ENCODE peak calls at places on chromosomes 16 and 17, in six cellular contexts. E, X, A, S, P and R are unnamed samples.

GRCh38 chr17:64178011-64178825 is 48.3 kb upstream of the ERN1 start:
- DNase-seq in X (no peak), E (peak), A (no peak), P (no peak), S (no peak), R (peak)

GRCh38 chr16:259814-260253 is 15.9 kb downstream of the RGS11 start:
- DNase-seq in P (no peak), E (no peak), A (no peak), X (no peak), S (no peak), R (no peak)

GRCh38 chr17:59332890-59333377 is 1.5 kb downstream of the YPEL2 start:
- DNase-seq in A (no peak), E (no peak), P (peak), S (no peak), X (no peak), R (peak)

GRCh38 chr17:42521036-42521435 is 15.0 kb upstream of the NAGLU start:
- DNase-seq in A (no peak), P (no peak), X (no peak), S (no peak), E (no peak), R (no peak)

GRCh38 chr17:57679906-57680695 is 65.0 kb downstream of the CCDC182 start:
- DNase-seq in A (no peak), E (no peak), P (no peak), S (no peak), X (no peak), R (no peak)

GRCh38 chr17:2363318-2363717 is 26.0 kb downstream of the SGSM2 start:
- DNase-seq in X (no peak), S (no peak), E (no peak), A (no peak), P (no peak), R (no peak)

GRCh38 chr16:87333581-87334331 is 16.6 kb upstream of the C16orf95 start:
- DNase-seq in P (no peak), X (no peak), A (no peak), E (peak), S (no peak), R (no peak)

GRCh38 chr17:77840576-77841160 is 117.8 kb upstream of the TNRC6C start:
- DNase-seq in S (no peak), P (no peak), A (no peak), X (no peak), E (no peak), R (no peak)

GRCh38 chr16:27441998-27442397 is 40.0 kb downstream of the IL21R start:
- DNase-seq in A (no peak), S (no peak), E (no peak), P (no peak), X (no peak), R (no peak)

GRCh38 chr17:38871247-38871991 is 1.6 kb downstream of the LASP1 start:
- DNase-seq in S (no peak), E (peak), X (peak), P (peak), A (peak), R (peak)

GRCh38 chr17:71398706-71399620 is 721.9 kb upstream of the SOX9 start:
- DNase-seq in P (no peak), S (no peak), X (no peak), A (no peak), E (no peak), R (no peak)

GRCh38 chr17:19763416-19763815 is 15.3 kb upstream of the ALDH3A1 start:
- DNase-seq in P (no peak), E (no peak), A (no peak), X (no peak), S (no peak), R (no peak)

GRCh38 chr17:6439951-6440350 is 4.3 kb upstream of the PIMREG start:
- DNase-seq in X (no peak), S (no peak), A (no peak), E (no peak), P (no peak), R (no peak)

GRCh38 chr17:4362141-4362540 is 4.3 kb downstream of the UBE2G1 start:
- DNase-seq in S (peak), X (no peak), A (no peak), E (no peak), P (no peak), R (no peak)

GRCh38 chr17:43655702-43656275 is 5.9 kb downstream of the MEOX1 start:
- DNase-seq in P (no peak), A (no peak), E (no peak), X (no peak), S (no peak), R (no peak)

GRCh38 chr17:49970498-49970897 is 1.5 kb downstream of the DLX4 start:
- DNase-seq in X (no peak), A (no peak), E (no peak), P (no peak), S (no peak), R (no peak)